ENCODE peak calls at places on chromosomes 2 and 18, in eight cellular contexts. C, W, E, N, O, D, J and R are unnamed samples.

GRCh38 chr2:216691210-216691741 is 4.1 kb downstream of the IGFBP5 start:
- DNase-seq in N (no peak), D (no peak), C (peak), O (peak), W (peak), J (peak), E (no peak), R (peak)

GRCh38 chr2:110166246-110166645 is 38.6 kb downstream of the NPHP1 start:
- DNase-seq in O (no peak), W (no peak), C (peak), N (no peak), E (no peak), D (no peak), J (no peak), R (no peak)

GRCh38 chr2:234450431-234451095 is 46.3 kb downstream of the ARL4C start:
- DNase-seq in E (no peak), O (no peak), D (no peak), J (no peak), W (no peak), N (no peak), C (no peak), R (no peak)

GRCh38 chr2:16622399-16622968 is 43.1 kb downstream of the CYRIA start:
- DNase-seq in D (no peak), E (no peak), N (no peak), C (no peak), J (no peak), O (no peak), W (peak), R (no peak)

GRCh38 chr18:23585007-23585871 is 1.1 kb downstream of the NPC1 start:
- DNase-seq in N (peak), O (peak), W (peak), E (peak), C (peak), J (no peak), D (peak), R (no peak)

GRCh38 chr2:206084468-206084869 is 1.5 kb downstream of the INO80D start:
- DNase-seq in J (peak), C (peak), D (peak), O (peak), W (peak), N (no peak), E (no peak), R (peak)

GRCh38 chr2:205892141-205893064 is 193.6 kb downstream of the INO80D start:
- DNase-seq in E (no peak), C (peak), D (no peak), J (no peak), O (no peak), N (no peak), W (no peak), R (peak)

GRCh38 chr2:41400057-41400665 is 647.7 kb upstream of the PKDCC start:
- DNase-seq in W (peak), D (no peak), O (peak), E (no peak), N (no peak), C (peak), J (peak), R (peak)

GRCh38 chr2:105937498-105937897 is 192.8 kb downstream of the NCK2 start:
- DNase-seq in W (no peak), J (no peak), E (no peak), N (no peak), C (no peak), O (no peak), D (no peak), R (no peak)

GRCh38 chr18:38297910-38298309 is 732.3 kb upstream of the CELF4 start:
- DNase-seq in N (no peak), C (no peak), J (peak), O (no peak), E (no peak), D (no peak), W (no peak), R (no peak)

GRCh38 chr2:187819624-187820023 is 265.4 kb upstream of the TFPI start:
- DNase-seq in E (no peak), N (no peak), D (no peak), W (no peak), J (no peak), C (no peak), O (no peak), R (no peak)

GRCh38 chr2:18792226-18792629 is 202.9 kb upstream of the NT5C1B start:
- DNase-seq in E (no peak), W (no peak), C (peak), N (no peak), D (no peak), O (no peak), J (no peak), R (peak)

GRCh38 chr2:204255469-204255868 is 289.8 kb upstream of the PARD3B start:
- DNase-seq in C (no peak), D (no peak), E (no peak), O (no peak), N (no peak), W (no peak), J (no peak), R (no peak)

GRCh38 chr2:36408198-36408703 is 52.7 kb downstream of the CRIM1 start:
- DNase-seq in E (no peak), O (no peak), W (no peak), J (no peak), N (no peak), C (peak), D (no peak), R (peak)

GRCh38 chr2:241636182-241636982 is 576 bp downstream of the THAP4 start:
- DNase-seq in E (peak), N (no peak), C (peak), W (peak), O (peak), J (peak), D (peak), R (peak)

GRCh38 chr2:159612255-159612901 is 4.0 kb downstream of the BAZ2B start:
- DNase-seq in W (peak), N (no peak), C (peak), O (no peak), E (no peak), D (no peak), J (no peak), R (peak)

GRCh38 chr2:42359894-42360483 is 1.0 kb downstream of the COX7A2L start:
- DNase-seq in E (no peak), N (no peak), O (no peak), D (peak), W (peak), C (peak), J (no peak), R (peak)

GRCh38 chr2:219615036-219615435 is 12.4 kb upstream of the SLC4A3 start:
- DNase-seq in J (no peak), W (no peak), N (no peak), D (no peak), E (no peak), C (no peak), O (no peak), R (no peak)

GRCh38 chr18:46939337-46939963 is 22.0 kb downstream of the KATNAL2 start:
- DNase-seq in O (no peak), D (no peak), N (no peak), C (peak), W (no peak), E (no peak), J (no peak), R (peak)

GRCh38 chr2:70767699-70768584 is at the start of gene ADD2:
- DNase-seq in D (peak), O (peak), W (peak), N (no peak), J (peak), E (peak), C (peak), R (no peak)

GRCh38 chr2:132896073-132896472 is 226.1 kb upstream of the LYPD1 start:
- DNase-seq in W (no peak), C (no peak), O (no peak), N (no peak), E (no peak), D (no peak), J (no peak), R (no peak)

GRCh38 chr2:86254576-86255538 is 55.6 kb downstream of the MRPL35 start:
- DNase-seq in D (no peak), J (no peak), C (no peak), W (no peak), N (no peak), O (no peak), E (no peak), R (no peak)

GRCh38 chr2:195677884-195678283 is 20.9 kb downstream of the SLC39A10 start:
- DNase-seq in C (no peak), E (no peak), J (no peak), N (no peak), O (no peak), D (no peak), W (no peak), R (no peak)

GRCh38 chr2:239588451-239589269 is 187.8 kb upstream of the HDAC4 start:
- DNase-seq in W (no peak), D (peak), O (no peak), C (no peak), E (no peak), N (no peak), J (no peak), R (no peak)

GRCh38 chr2:37020887-37021796 is 54.8 kb upstream of the STRN start:
- DNase-seq in O (no peak), E (no peak), D (no peak), W (no peak), J (no peak), C (peak), N (no peak), R (peak)

GRCh38 chr2:42138163-42139016 is 30.8 kb upstream of the EML4 start:
- DNase-seq in W (no peak), E (no peak), C (peak), N (no peak), D (no peak), O (no peak), J (no peak), R (peak)

GRCh38 chr2:174233771-174234275 is 14.5 kb downstream of the OLA1 start:
- DNase-seq in N (no peak), J (no peak), D (no peak), O (no peak), C (no peak), W (no peak), E (no peak), R (no peak)

GRCh38 chr2:150663143-150663542 is 175.7 kb upstream of the RND3 start:
- DNase-seq in O (no peak), W (no peak), D (no peak), N (no peak), C (peak), E (no peak), J (no peak), R (peak)

GRCh38 chr2:171317492-171318125 is 116.2 kb downstream of the METTL8 start:
- DNase-seq in E (peak), C (no peak), W (no peak), O (peak), N (peak), J (no peak), D (no peak), R (no peak)

GRCh38 chr2:101520246-101520645 is 45.3 kb upstream of the RFX8 start:
- DNase-seq in N (no peak), E (no peak), J (no peak), W (no peak), C (peak), D (no peak), O (no peak), R (peak)

GRCh38 chr2:180314086-180314485 is 307.0 kb upstream of the CWC22 start:
- DNase-seq in D (no peak), C (peak), E (no peak), J (no peak), W (no peak), N (no peak), O (no peak), R (peak)

GRCh38 chr18:3448845-3449701 is 899 bp upstream of the TGIF1 start:
- DNase-seq in W (peak), N (peak), E (peak), D (peak), O (peak), C (peak), J (peak), R (peak)

GRCh38 chr2:60560734-60561649 is 7.5 kb upstream of the BCL11A start:
- DNase-seq in E (no peak), W (peak), O (no peak), C (peak), D (no peak), J (peak), N (no peak), R (peak)

GRCh38 chr18:9722691-9723090 is 14.6 kb downstream of the RAB31 start:
- DNase-seq in C (no peak), W (no peak), J (no peak), E (no peak), O (no peak), N (no peak), D (no peak), R (peak)

GRCh38 chr18:2982452-2983172 is 30.3 kb downstream of the LPIN2 start:
- DNase-seq in O (no peak), W (no peak), N (no peak), E (no peak), J (no peak), D (no peak), C (no peak), R (no peak)

GRCh38 chr2:235168174-235168979 is 216.6 kb downstream of the SH3BP4 start:
- DNase-seq in D (no peak), J (no peak), O (no peak), C (no peak), N (no peak), W (no peak), E (no peak), R (no peak)